ENCODE peak calls at places on chromosomes 12 and 14, in eight cellular contexts. R is kidney, M is heart right ventricle, G is spleen, T is A549, I is GM23338, D is heart left ventricle, V is HepG2. H is an unnamed sample.

GRCh38 chr14:47539065-47539464 is 136.3 kb downstream of the MDGA2 start:
- DNase-seq in R (no peak), M (no peak), G (no peak), T (no peak), I (peak), D (no peak), V (peak), H (no peak)

GRCh38 chr12:109483346-109483745 is 5.9 kb downstream of the UBE3B start:
- DNase-seq in R (no peak), M (no peak), G (no peak), T (no peak), I (no peak), D (no peak), V (no peak), H (no peak)

GRCh38 chr14:20603813-20604212 is 12.6 kb upstream of the RNASE12 start:
- DNase-seq in R (no peak), M (no peak), G (no peak), T (no peak), I (no peak), D (no peak), V (no peak), H (no peak)

GRCh38 chr12:113891167-113891692 is 74.9 kb downstream of the RBM19 start:
- DNase-seq in R (no peak), M (no peak), G (no peak), T (no peak), I (no peak), D (no peak), V (no peak), H (no peak)

GRCh38 chr12:79364197-79364596 is 326.6 kb downstream of the PAWR start:
- DNase-seq in R (no peak), M (no peak), G (no peak), T (no peak), I (no peak), D (no peak), V (no peak), H (no peak)

GRCh38 chr14:32531942-32532341 is 202.8 kb downstream of the AKAP6 start:
- DNase-seq in R (no peak), M (no peak), G (no peak), T (no peak), I (no peak), D (no peak), V (no peak), H (no peak)

GRCh38 chr14:99902925-99903324 is 109.7 kb downstream of the EML1 start:
- DNase-seq in R (no peak), M (no peak), G (no peak), T (no peak), I (no peak), D (no peak), V (no peak), H (no peak)

GRCh38 chr14:43503508-43503907 is 1003.6 kb downstream of the FSCB start:
- DNase-seq in R (no peak), M (no peak), G (no peak), T (no peak), I (peak), D (no peak), V (peak), H (no peak)

GRCh38 chr12:113316155-113316554 is 18.8 kb downstream of the SLC8B1 start:
- DNase-seq in R (no peak), M (no peak), G (no peak), T (no peak), I (no peak), D (no peak), V (no peak), H (no peak)

GRCh38 chr12:25438638-25439037 is 114.4 kb downstream of the LMNTD1 start:
- DNase-seq in R (no peak), M (no peak), G (no peak), T (no peak), I (no peak), D (no peak), V (no peak), H (peak)

GRCh38 chr12:86748874-86749273 is 492.7 kb upstream of the MGAT4C start:
- DNase-seq in R (no peak), M (no peak), G (no peak), T (no peak), I (no peak), D (no peak), V (no peak), H (no peak)

GRCh38 chr14:63800651-63801385 is 52.0 kb upstream of the SYNE2 start:
- DNase-seq in R (no peak), M (no peak), G (no peak), T (no peak), I (no peak), D (no peak), V (no peak), H (no peak)

GRCh38 chr12:27359578-27360340 is 27.1 kb downstream of the BMAL2 start:
- DNase-seq in R (no peak), M (no peak), G (no peak), T (no peak), I (no peak), D (no peak), V (peak), H (peak)

GRCh38 chr14:103683139-103683538 is 32.1 kb downstream of the XRCC3 start:
- DNase-seq in R (no peak), M (no peak), G (no peak), T (no peak), I (no peak), D (no peak), V (no peak), H (no peak)

GRCh38 chr14:92058006-92058917 is 18.4 kb upstream of the TRIP11 start:
- DNase-seq in R (no peak), M (no peak), G (no peak), T (no peak), I (peak), D (no peak), V (no peak), H (no peak)

GRCh38 chr14:102568115-102568614 is 24.3 kb upstream of the RCOR1 start:
- DNase-seq in R (no peak), M (no peak), G (no peak), T (peak), I (peak), D (no peak), V (peak), H (no peak)

GRCh38 chr12:132827763-132828703 is 636 bp downstream of the GOLGA3 start:
- DNase-seq in R (peak), M (peak), G (peak), T (peak), I (peak), D (peak), V (peak), H (peak)

GRCh38 chr14:72332054-72332453 is 399.8 kb downstream of the RGS6 start:
- DNase-seq in R (no peak), M (peak), G (no peak), T (no peak), I (no peak), D (peak), V (no peak), H (no peak)

GRCh38 chr12:116520801-116521471 is 38.2 kb upstream of the MAP1LC3B2 start:
- DNase-seq in R (peak), M (no peak), G (no peak), T (no peak), I (no peak), D (no peak), V (no peak), H (peak)

GRCh38 chr14:29645117-29645516 is 282.5 kb downstream of the PRKD1 start:
- DNase-seq in R (no peak), M (no peak), G (no peak), T (no peak), I (no peak), D (no peak), V (no peak), H (no peak)

GRCh38 chr14:50335989-50336391 is 23.9 kb downstream of the DMAC2L start:
- DNase-seq in R (peak), M (peak), G (peak), T (no peak), I (peak), D (peak), V (no peak), H (peak)

GRCh38 chr14:50333010-50333409 is 20.9 kb downstream of the DMAC2L start:
- DNase-seq in R (no peak), M (peak), G (no peak), T (no peak), I (peak), D (peak), V (no peak), H (peak)

GRCh38 chr14:50336428-50336827 is 24.3 kb downstream of the DMAC2L start:
- DNase-seq in R (no peak), M (no peak), G (no peak), T (no peak), I (peak), D (no peak), V (no peak), H (no peak)

GRCh38 chr14:50334211-50334610 is 22.1 kb downstream of the DMAC2L start:
- DNase-seq in R (no peak), M (no peak), G (no peak), T (no peak), I (peak), D (no peak), V (no peak), H (no peak)

DNA sequence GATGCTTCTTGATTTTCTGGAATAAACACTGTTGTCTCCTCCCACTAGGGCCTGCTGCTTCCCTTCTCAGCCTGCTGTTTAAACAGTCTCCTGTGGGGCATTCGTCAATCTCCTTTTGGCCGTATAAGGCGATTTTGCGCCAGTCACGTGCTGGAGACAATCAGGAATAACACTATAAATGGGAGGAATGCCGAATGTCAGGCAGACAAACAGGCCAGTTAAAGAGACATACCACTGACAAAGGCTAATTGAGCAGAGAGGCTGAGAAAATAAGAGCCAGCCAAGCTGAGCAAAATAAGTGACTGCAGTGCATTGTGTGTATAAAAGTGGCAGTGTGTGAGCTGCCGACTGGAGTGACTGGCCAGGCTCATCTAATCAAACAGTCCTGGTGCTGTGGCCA is 23.3 kb downstream of the DMAC2L start:
- DNase-seq in R (peak), M (peak), G (no peak), T (no peak), I (peak), D (peak), V (peak), H (peak)
- H3K4me3 ChIP-seq in R (no peak), M (no peak), G (no peak), T (no peak), I (no peak), D (no peak), V (no peak), H (no peak)

GRCh38 chr12:107992016-107992415 is 137.1 kb upstream of the WSCD2 start:
- DNase-seq in R (no peak), M (no peak), G (no peak), T (no peak), I (no peak), D (no peak), V (no peak), H (no peak)

GRCh38 chr12:107990325-107990724 is 138.8 kb upstream of the WSCD2 start:
- DNase-seq in R (no peak), M (peak), G (no peak), T (peak), I (peak), D (no peak), V (peak), H (no peak)

GRCh38 chr12:107998863-107999262 is 130.2 kb upstream of the WSCD2 start:
- DNase-seq in R (no peak), M (no peak), G (no peak), T (no peak), I (no peak), D (no peak), V (no peak), H (no peak)

GRCh38 chr12:107992870-107993451 is 136.1 kb upstream of the WSCD2 start:
- DNase-seq in R (no peak), M (no peak), G (no peak), T (peak), I (peak), D (no peak), V (peak), H (peak)
- TF ChIP-seq CTCF in R (peak), M (no peak), G (peak), T (peak), I (peak), D (peak), V (peak), H (peak)

DNA sequence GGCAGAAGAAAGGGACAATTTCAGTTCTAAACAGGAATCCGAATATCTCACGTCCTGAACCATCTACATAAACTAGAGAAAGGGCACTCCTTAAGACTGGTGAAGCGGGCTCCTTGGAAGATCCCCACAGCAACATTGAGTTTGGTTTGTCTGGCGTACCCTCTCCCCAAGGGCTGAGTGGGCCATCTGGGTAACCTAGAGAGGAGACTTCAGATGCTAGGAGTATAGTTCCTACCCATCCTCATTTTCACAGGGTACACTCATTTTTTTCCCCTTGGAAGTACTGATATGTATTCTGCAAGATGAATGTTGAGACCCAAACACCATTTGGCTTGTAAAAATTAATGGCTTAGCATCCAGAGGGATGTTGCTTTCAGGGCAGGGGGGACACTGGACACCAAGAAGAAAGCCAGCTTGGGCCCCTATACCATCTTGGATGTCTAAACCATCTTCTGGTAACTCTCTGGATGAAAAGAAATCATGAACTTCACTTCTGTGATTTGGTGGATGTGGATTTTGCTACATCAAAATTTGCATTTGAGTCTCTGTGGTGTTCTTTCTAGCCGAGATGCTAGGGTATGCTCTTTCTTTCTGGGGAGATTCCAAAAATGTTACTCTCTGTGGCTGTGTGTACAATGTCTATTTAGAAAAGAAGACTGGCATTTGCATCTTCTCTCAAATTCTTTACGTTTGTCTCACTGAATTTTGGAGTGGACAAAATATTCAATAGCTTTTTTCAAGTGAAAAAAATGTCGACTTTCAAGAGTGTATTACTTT is 97.7 kb downstream of the ETV6 start:
- DNase-seq in R (no peak), M (no peak), G (no peak), T (no peak), I (no peak), D (no peak), V (no peak), H (no peak)
- H3K4me3 ChIP-seq in R (no peak), M (no peak), G (no peak), T (no peak), I (no peak), D (no peak), V (no peak), H (no peak)

GRCh38 chr14:61451891-61452400 is 130.6 kb downstream of the PRKCH start:
- DNase-seq in R (no peak), M (no peak), G (no peak), T (no peak), I (no peak), D (no peak), V (no peak), H (no peak)

GRCh38 chr14:61453103-61453767 is 131.9 kb downstream of the PRKCH start:
- DNase-seq in R (no peak), M (no peak), G (no peak), T (no peak), I (no peak), D (no peak), V (no peak), H (no peak)

GRCh38 chr14:61454545-61454944 is 133.2 kb downstream of the PRKCH start:
- DNase-seq in R (no peak), M (peak), G (no peak), T (no peak), I (no peak), D (peak), V (no peak), H (no peak)

GRCh38 chr14:61452452-61452851 is 131.1 kb downstream of the PRKCH start:
- DNase-seq in R (no peak), M (no peak), G (no peak), T (no peak), I (no peak), D (no peak), V (no peak), H (no peak)

DNA sequence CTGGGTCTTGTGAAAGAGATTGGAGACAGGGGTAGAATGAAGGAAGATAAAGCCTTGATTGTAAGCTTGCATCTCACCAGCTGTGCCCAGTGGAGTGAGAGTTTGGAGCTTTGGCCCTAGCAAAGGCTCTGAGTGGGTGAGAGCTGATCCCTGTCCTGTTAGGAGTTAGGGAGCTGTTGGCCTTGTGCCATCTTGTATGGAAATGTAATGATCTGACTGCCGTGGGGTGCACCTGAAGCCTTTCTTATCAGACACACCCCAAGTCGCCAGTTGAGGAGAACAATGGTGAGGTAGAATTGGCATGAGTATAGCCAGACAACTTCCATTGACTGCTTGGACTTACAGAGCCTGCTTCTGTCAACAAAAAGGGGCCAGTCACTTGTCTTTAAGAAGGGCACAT is 130.1 kb downstream of the PRKCH start:
- DNase-seq in R (no peak), M (no peak), G (no peak), T (no peak), I (no peak), D (no peak), V (no peak), H (no peak)
- TF ChIP-seq CTCF in R (no peak), M (no peak), G (no peak), T (no peak), I (no peak), D (no peak), V (no peak), H (no peak)

H was measured in AG10803.